ENCODE peak calls at places on chromosomes 3 and 15, in seven cellular contexts. I is uterus, M is foreskin fibroblast, F is hepatocyte, Z is IMR-90, P is neural crest cell, L is adrenal gland. B is an unnamed sample.

GRCh38 chr3:41092791-41093190 is 106.5 kb upstream of the CTNNB1 start:
- DNase-seq in I (no peak), M (no peak), F (no peak), Z (no peak), P (no peak), L (no peak), B (no peak)

GRCh38 chr15:44584162-44584749 is 47.3 kb downstream of the EIF3J start:
- DNase-seq in I (no peak), M (no peak), F (peak), Z (no peak), P (no peak), L (peak), B (peak)

GRCh38 chr3:141275973-141276372 is 44.3 kb downstream of the PXYLP1 start:
- DNase-seq in I (no peak), M (peak), F (peak), Z (peak), P (no peak), L (no peak), B (no peak)

GRCh38 chr3:183664913-183665381 is 29.5 kb downstream of the KLHL24 start:
- DNase-seq in I (no peak), M (peak), F (no peak), Z (peak), P (no peak), L (no peak), B (no peak)

GRCh38 chr3:191428177-191428576 is 32.8 kb upstream of the PYDC2 start:
- DNase-seq in I (no peak), M (no peak), F (no peak), Z (no peak), P (no peak), L (no peak), B (no peak)

GRCh38 chr15:48176957-48177356 is 1.1 kb downstream of the MYEF2 start:
- DNase-seq in I (no peak), M (no peak), F (no peak), Z (no peak), P (no peak), L (no peak), B (no peak)

GRCh38 chr15:52803543-52804306 is 13.6 kb upstream of the ONECUT1 start:
- DNase-seq in I (no peak), M (no peak), F (no peak), Z (no peak), P (no peak), L (no peak), B (peak)

GRCh38 chr3:98770261-98771039 is 7.3 kb downstream of the ST3GAL6 start:
- DNase-seq in I (no peak), M (no peak), F (no peak), Z (no peak), P (peak), L (peak), B (no peak)

GRCh38 chr3:99332726-99333125 is 305.7 kb upstream of the COL8A1 start:
- DNase-seq in I (no peak), M (peak), F (no peak), Z (peak), P (no peak), L (no peak), B (no peak)

GRCh38 chr3:195825191-195825588 is 13.5 kb upstream of the MUC4 start:
- DNase-seq in I (no peak), M (no peak), F (no peak), Z (no peak), P (no peak), L (no peak), B (no peak)

GRCh38 chr3:60948488-60948887 is 302.8 kb downstream of the FHIT start:
- DNase-seq in I (no peak), M (no peak), F (no peak), Z (no peak), P (no peak), L (no peak), B (no peak)

GRCh38 chr3:49470714-49471420 is 800 bp downstream of the DAG1 start:
- DNase-seq in I (no peak), M (no peak), F (no peak), Z (no peak), P (no peak), L (no peak), B (no peak)

GRCh38 chr3:16311960-16312451 is 47.0 kb downstream of the OXNAD1 start:
- DNase-seq in I (no peak), M (no peak), F (no peak), Z (no peak), P (no peak), L (no peak), B (no peak)

GRCh38 chr3:195859061-195859845 is 47.5 kb upstream of the MUC4 start:
- DNase-seq in I (peak), M (peak), F (peak), Z (peak), P (peak), L (peak), B (peak)

GRCh38 chr15:42046597-42046996 is 25.8 kb upstream of the PLA2G4E start:
- DNase-seq in I (no peak), M (no peak), F (peak), Z (no peak), P (no peak), L (no peak), B (no peak)

GRCh38 chr3:164524201-164524600 is 554.1 kb downstream of the SI start:
- DNase-seq in I (no peak), M (no peak), F (peak), Z (no peak), P (no peak), L (no peak), B (no peak)

GRCh38 chr3:73508330-73508954 is 116.3 kb downstream of the PDZRN3 start:
- DNase-seq in I (peak), M (peak), F (peak), Z (peak), P (peak), L (peak), B (peak)

GRCh38 chr15:92495468-92495867 is 101.8 kb downstream of the ST8SIA2 start:
- DNase-seq in I (no peak), M (no peak), F (no peak), Z (no peak), P (no peak), L (no peak), B (no peak)

GRCh38 chr15:52427804-52428203 is 100.9 kb downstream of the MYO5A start:
- DNase-seq in I (peak), M (peak), F (peak), Z (peak), P (no peak), L (peak), B (no peak)

GRCh38 chr3:174937488-174937887 is 78.4 kb downstream of the NAALADL2 start:
- DNase-seq in I (no peak), M (peak), F (no peak), Z (peak), P (no peak), L (no peak), B (no peak)

GRCh38 chr3:52891164-52891563 is 6.2 kb downstream of the STIMATE start:
- DNase-seq in I (no peak), M (no peak), F (no peak), Z (no peak), P (no peak), L (no peak), B (no peak)

GRCh38 chr3:99921986-99922385 is 104.3 kb downstream of the CMSS1 start:
- DNase-seq in I (no peak), M (no peak), F (no peak), Z (no peak), P (no peak), L (no peak), B (no peak)

GRCh38 chr3:132255041-132255745 is 62.0 kb upstream of the ACP3 start:
- DNase-seq in I (no peak), M (peak), F (peak), Z (peak), P (no peak), L (no peak), B (no peak)

GRCh38 chr3:179726075-179726742 is 73.4 kb downstream of the USP13 start:
- DNase-seq in I (no peak), M (no peak), F (no peak), Z (no peak), P (no peak), L (no peak), B (no peak)

GRCh38 chr3:196711838-196712513 is at the start of the genes CEP19 and PIGX:
- DNase-seq in I (peak), M (peak), F (peak), Z (peak), P (peak), L (peak), B (peak)

GRCh38 chr15:48244923-48245322 is 38.8 kb downstream of the SLC12A1 start:
- DNase-seq in I (no peak), M (peak), F (no peak), Z (no peak), P (no peak), L (no peak), B (no peak)

GRCh38 chr3:155991847-155992246 is 121.4 kb downstream of the GMPS start:
- DNase-seq in I (no peak), M (no peak), F (no peak), Z (no peak), P (no peak), L (no peak), B (no peak)

GRCh38 chr3:159765025-159765859 is 223.4 kb upstream of the IL12A start:
- DNase-seq in I (peak), M (peak), F (peak), Z (peak), P (peak), L (peak), B (peak)

GRCh38 chr15:43085921-43086320 is 19.9 kb downstream of the UBR1 start:
- DNase-seq in I (no peak), M (no peak), F (no peak), Z (no peak), P (no peak), L (no peak), B (no peak)

GRCh38 chr3:133295199-133295901 is 104.5 kb upstream of the BFSP2 start:
- DNase-seq in I (no peak), M (peak), F (no peak), Z (peak), P (no peak), L (peak), B (no peak)

GRCh38 chr3:45693941-45694521 is 4.8 kb downstream of the SACM1L start:
- DNase-seq in I (no peak), M (no peak), F (no peak), Z (no peak), P (no peak), L (no peak), B (no peak)

GRCh38 chr3:74599564-74599963 is 14.9 kb downstream of the CNTN3 start:
- DNase-seq in I (no peak), M (peak), F (peak), Z (peak), P (no peak), L (no peak), B (no peak)

GRCh38 chr3:37183375-37183831 is 9.0 kb upstream of the LRRFIP2 start:
- DNase-seq in I (no peak), M (peak), F (no peak), Z (peak), P (no peak), L (no peak), B (no peak)

GRCh38 chr3:51581529-51581928 is 43.0 kb downstream of the RAD54L2 start:
- DNase-seq in I (no peak), M (peak), F (peak), Z (peak), P (no peak), L (peak), B (no peak)

GRCh38 chr3:81871358-81872152 is 110.1 kb upstream of the GBE1 start:
- DNase-seq in I (no peak), M (no peak), F (peak), Z (no peak), P (no peak), L (no peak), B (no peak)

GRCh38 chr3:21672303-21672702 is 78.7 kb downstream of the ZNF385D start:
- DNase-seq in I (no peak), M (peak), F (no peak), Z (peak), P (no peak), L (no peak), B (no peak)

GRCh38 chr3:45915518-45916231 is 27.6 kb upstream of the CXCR6 start:
- DNase-seq in I (no peak), M (peak), F (peak), Z (peak), P (no peak), L (peak), B (no peak)

GRCh38 chr3:177929310-177929709 is 606.9 kb upstream of the KCNMB2 start:
- DNase-seq in I (no peak), M (peak), F (no peak), Z (peak), P (no peak), L (no peak), B (no peak)

GRCh38 chr3:59641169-59641914 is 591.5 kb upstream of the CFAP20DC start:
- DNase-seq in I (peak), M (no peak), F (no peak), Z (peak), P (no peak), L (no peak), B (no peak)

DNA sequence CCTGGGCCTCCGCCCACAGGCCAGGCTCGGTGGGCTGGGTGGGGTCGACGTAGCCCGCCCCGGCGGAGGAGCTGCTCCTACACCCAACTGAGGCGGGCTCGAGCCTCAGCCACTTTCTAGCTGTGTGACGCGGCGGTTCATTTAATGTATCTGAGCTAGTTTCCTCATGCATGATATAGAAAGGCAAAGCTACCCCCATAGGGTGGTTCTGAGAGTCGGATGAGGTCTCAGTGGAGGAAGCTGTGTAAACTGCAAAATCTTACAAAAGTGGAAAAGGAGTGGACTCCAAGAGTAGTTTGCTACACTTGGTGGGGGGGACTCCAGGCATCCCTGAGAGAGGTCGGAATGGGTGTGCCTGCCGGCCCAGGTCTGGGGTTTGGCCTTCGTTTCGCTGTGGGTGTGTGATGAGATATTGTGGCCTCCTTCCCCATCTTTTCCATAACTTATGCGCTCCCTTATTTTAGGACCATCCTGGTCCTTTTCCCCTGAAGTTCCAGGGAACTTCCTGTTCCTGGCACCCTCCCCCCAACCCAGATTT is 933 bp downstream of the PDIA5 start:
- DNase-seq in I (no peak), M (no peak), F (no peak), Z (no peak), P (no peak), L (no peak), B (no peak)
- TF ChIP-seq CTCF in I (no peak), M (no peak), F (no peak), Z (no peak), P (no peak), L (no peak), B (no peak)

GRCh38 chr3:116929534-116930222 is 220.1 kb downstream of the TUSC7 start:
- DNase-seq in I (no peak), M (no peak), F (no peak), Z (no peak), P (no peak), L (no peak), B (no peak)

GRCh38 chr3:116930786-116931185 is 221.2 kb downstream of the TUSC7 start:
- DNase-seq in I (no peak), M (peak), F (peak), Z (peak), P (no peak), L (peak), B (no peak)

GRCh38 chr3:116927918-116928317 is 218.3 kb downstream of the TUSC7 start:
- DNase-seq in I (no peak), M (no peak), F (no peak), Z (no peak), P (no peak), L (no peak), B (no peak)
- TF ChIP-seq CTCF in I (no peak), M (no peak), F (no peak), Z (no peak), P (no peak), L (no peak), B (no peak)

DNA sequence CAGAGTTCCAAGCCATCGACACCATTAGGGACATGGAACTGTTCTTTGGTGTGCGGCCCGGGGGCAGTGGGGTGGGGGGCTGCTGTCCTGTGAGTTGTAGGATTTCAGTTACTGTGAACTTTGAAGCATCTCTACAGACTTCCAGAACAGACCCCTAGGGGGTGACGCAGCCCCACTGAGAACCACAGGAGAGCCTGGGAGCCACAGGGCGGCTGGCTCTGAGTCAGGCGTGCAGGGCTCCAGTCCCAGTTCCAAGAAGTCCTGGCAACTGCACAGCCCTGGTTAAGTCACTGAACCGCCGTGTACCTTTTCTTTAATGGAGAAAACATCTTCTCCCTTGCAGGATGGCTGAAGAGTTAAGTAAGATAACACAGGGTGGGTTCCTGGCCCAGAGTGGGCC is 23.5 kb upstream of the LRTM1 start:
- DNase-seq in I (peak), M (peak), F (peak), Z (peak), P (peak), L (peak), B (peak)
- TF ChIP-seq CTCF in I (peak), M (peak), F (peak), Z (peak), P (peak), L (peak), B (peak)

GRCh38 chr3:194638991-194639605 is 5.9 kb upstream of the TMEM44 start:
- DNase-seq in I (no peak), M (no peak), F (no peak), Z (no peak), P (no peak), L (no peak), B (no peak)

GRCh38 chr3:194633349-194634004 is at the start of gene TMEM44:
- DNase-seq in I (peak), M (peak), F (peak), Z (peak), P (peak), L (peak), B (peak)

GRCh38 chr3:194640829-194641228 is 7.6 kb upstream of the TMEM44 start:
- DNase-seq in I (no peak), M (no peak), F (no peak), Z (peak), P (peak), L (no peak), B (peak)

GRCh38 chr3:194637066-194637465 is 3.8 kb upstream of the TMEM44 start:
- DNase-seq in I (no peak), M (peak), F (no peak), Z (no peak), P (no peak), L (no peak), B (no peak)

DNA sequence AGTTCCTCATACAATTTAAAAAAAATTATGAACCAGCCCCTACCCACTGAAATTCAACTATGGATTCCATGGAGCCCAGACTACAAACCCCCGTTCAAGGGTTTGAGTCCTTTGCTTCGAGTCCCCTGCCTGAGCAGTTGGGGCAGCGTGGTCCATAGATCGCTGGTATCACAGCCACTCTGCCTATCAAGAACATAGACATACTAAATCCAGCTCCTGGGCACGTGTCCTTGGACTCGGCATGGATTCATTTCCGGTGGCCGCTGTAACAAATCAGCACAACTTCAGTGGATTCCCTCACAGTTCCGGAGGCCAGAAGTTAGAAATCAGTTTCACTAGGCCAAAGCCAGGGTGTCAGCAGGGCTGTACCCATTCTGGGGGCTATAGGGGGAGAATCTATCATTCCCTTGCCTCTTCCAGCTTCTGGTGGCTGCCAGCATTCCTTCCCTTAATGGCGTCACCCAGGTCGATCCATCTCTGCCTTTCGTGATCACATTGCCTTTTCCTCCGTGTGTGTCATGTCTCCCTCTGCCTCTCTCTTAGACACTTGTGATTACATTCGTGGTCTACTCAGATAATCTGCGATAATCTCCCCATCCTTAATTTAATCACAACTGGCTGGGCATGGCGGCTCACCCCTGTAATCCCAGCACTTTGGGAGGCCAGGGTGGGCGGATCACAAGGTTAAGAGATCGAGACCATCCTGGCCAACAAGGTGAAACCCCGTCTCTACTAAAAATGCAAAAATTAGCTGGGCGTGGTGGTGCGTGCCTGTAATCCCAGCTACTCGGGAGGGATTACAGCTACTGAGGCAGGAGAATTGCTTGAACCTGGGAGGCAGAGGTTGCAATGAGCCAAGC is 4.6 kb upstream of the TMEM44 start:
- DNase-seq in I (no peak), M (no peak), F (no peak), Z (no peak), P (no peak), L (no peak), B (no peak)
- TF ChIP-seq CTCF in I (no peak), M (no peak), F (no peak), Z (no peak), P (no peak), L (no peak), B (no peak)

DNA sequence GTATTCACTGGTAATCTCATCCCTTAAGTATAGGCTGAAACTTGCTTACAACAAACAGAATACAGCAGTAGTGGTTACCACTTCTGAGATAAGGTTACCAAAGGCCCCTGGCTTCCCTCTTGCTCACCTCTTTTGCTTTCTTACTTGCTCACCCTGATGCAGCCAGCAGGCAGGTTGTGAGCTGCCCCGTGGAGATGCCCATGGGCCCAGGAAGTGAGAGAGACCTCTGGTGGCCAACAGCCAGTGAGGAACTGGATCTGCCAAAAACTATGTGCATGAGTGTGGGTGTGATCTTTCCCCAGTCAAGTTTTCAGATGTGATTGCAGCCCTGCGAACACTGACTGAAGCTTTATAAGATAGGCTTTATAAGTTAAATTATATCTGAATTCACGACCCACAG is 48.7 kb downstream of the NMNAT3 start:
- DNase-seq in I (no peak), M (no peak), F (no peak), Z (peak), P (no peak), L (no peak), B (no peak)
- TF ChIP-seq CTCF in I (no peak), M (no peak), F (peak), Z (peak), P (peak), L (no peak), B (no peak)

GRCh38 chr3:4107430-4107829 is 195.7 kb upstream of the SETMAR start:
- DNase-seq in I (no peak), M (no peak), F (no peak), Z (no peak), P (no peak), L (no peak), B (no peak)
- TF ChIP-seq CTCF in I (no peak), M (no peak), F (peak), Z (no peak), P (peak), L (no peak), B (no peak)

B was measured in endothelial cell.